ENCODE peak calls at places on chromosomes 13 and 19, in six cellular contexts. One of them, this sample, is unnamed. For H3K4me1, the result is how much of the 10 kb centered on the place peaks cover.

GRCh38 chr13:109198585-109198984 is 569.2 kb downstream of the MYO16 start:
- DNase-seq in neuronal stem cell: no peak
- DNase-seq in IMR-90: peak
- DNase-seq in H1: no peak
- DNase-seq in H9: no peak
- DNase-seq in trophoblast cell: no peak
- DNase-seq in this sample: peak

GRCh38 chr19:10503002-10503789 is at the start of gene KEAP1:
- DNase-seq in neuronal stem cell: peak
- DNase-seq in IMR-90: no peak
- DNase-seq in H1: no peak
- DNase-seq in H9: peak
- DNase-seq in trophoblast cell: peak
- DNase-seq in this sample: peak

GRCh38 chr13:110126391-110126961 is 180.5 kb downstream of the COL4A1 start:
- DNase-seq in neuronal stem cell: peak
- DNase-seq in IMR-90: peak
- DNase-seq in H1: no peak
- DNase-seq in H9: peak
- DNase-seq in trophoblast cell: no peak
- DNase-seq in this sample: peak

GRCh38 chr19:2529473-2529918 is 53.6 kb downstream of the GADD45B start:
- DNase-seq in neuronal stem cell: no peak
- DNase-seq in IMR-90: peak
- DNase-seq in H1: no peak
- DNase-seq in H9: no peak
- DNase-seq in trophoblast cell: peak
- DNase-seq in this sample: peak

GRCh38 chr19:31066385-31066784 is 282.9 kb downstream of the TSHZ3 start:
- DNase-seq in neuronal stem cell: no peak
- DNase-seq in IMR-90: peak
- DNase-seq in H1: no peak
- DNase-seq in H9: no peak
- DNase-seq in trophoblast cell: peak
- DNase-seq in this sample: peak

GRCh38 chr13:113599396-113599795 is 14.8 kb downstream of the TFDP1 start:
- DNase-seq in neuronal stem cell: no peak
- DNase-seq in IMR-90: no peak
- DNase-seq in H1: no peak
- DNase-seq in H9: peak
- DNase-seq in trophoblast cell: no peak
- DNase-seq in this sample: no peak

GRCh38 chr19:27679399-27679798 is 1533.6 kb downstream of the UQCRFS1 start:
- DNase-seq in neuronal stem cell: no peak
- DNase-seq in IMR-90: no peak
- DNase-seq in H1: no peak
- DNase-seq in H9: peak
- DNase-seq in trophoblast cell: no peak
- DNase-seq in this sample: no peak

GRCh38 chr19:20233105-20233504 is 66.1 kb downstream of the ZNF486 start:
- DNase-seq in neuronal stem cell: no peak
- DNase-seq in IMR-90: no peak
- DNase-seq in H1: no peak
- DNase-seq in H9: no peak
- DNase-seq in trophoblast cell: no peak
- DNase-seq in this sample: no peak

GRCh38 chr13:40375522-40376171 is 290.8 kb downstream of the FOXO1 start:
- DNase-seq in neuronal stem cell: no peak
- DNase-seq in IMR-90: no peak
- DNase-seq in H1: no peak
- DNase-seq in H9: no peak
- DNase-seq in trophoblast cell: no peak
- DNase-seq in this sample: no peak

GRCh38 chr19:32863301-32863700 is 6.3 kb downstream of the SLC7A9 start:
- DNase-seq in neuronal stem cell: no peak
- DNase-seq in IMR-90: no peak
- DNase-seq in H1: no peak
- DNase-seq in H9: no peak
- DNase-seq in trophoblast cell: no peak
- DNase-seq in this sample: no peak

GRCh38 chr19:48658483-48658882 is 12.5 kb upstream of the CA11 start:
- DNase-seq in neuronal stem cell: no peak
- DNase-seq in IMR-90: no peak
- DNase-seq in H1: no peak
- DNase-seq in H9: no peak
- DNase-seq in trophoblast cell: no peak
- DNase-seq in this sample: no peak

GRCh38 chr13:111420113-111420876 is 99.9 kb downstream of the TEX29 start:
- DNase-seq in neuronal stem cell: no peak
- DNase-seq in IMR-90: no peak
- DNase-seq in H1: no peak
- DNase-seq in H9: no peak
- DNase-seq in trophoblast cell: no peak
- DNase-seq in this sample: no peak

DNA sequence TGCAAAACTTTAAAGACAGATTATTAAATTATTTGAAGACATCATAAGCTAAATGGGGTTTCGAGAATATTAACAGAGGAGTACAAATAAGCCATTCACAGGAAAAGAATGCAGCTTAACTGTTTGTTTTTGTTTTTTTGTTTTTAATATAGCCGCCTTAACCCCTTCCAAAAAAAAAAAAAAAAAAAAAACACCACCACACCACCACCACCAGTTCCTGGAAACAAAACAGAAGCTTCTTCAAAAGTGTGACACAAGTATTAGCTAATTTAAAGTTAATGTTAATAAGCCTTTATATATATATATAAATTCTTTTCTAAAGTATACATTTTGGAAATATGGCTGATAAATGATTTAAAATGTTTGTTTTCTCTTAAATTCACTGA is 1.3 kb downstream of the RAP2A start:
- DNase-seq in neuronal stem cell: no peak
- DNase-seq in IMR-90: no peak
- DNase-seq in H1: no peak
- DNase-seq in H9: no peak
- DNase-seq in trophoblast cell: no peak
- DNase-seq in this sample: no peak
- H3K4me1 ChIP-seq in neuronal stem cell: under half
- H3K4me1 ChIP-seq in IMR-90: under half
- H3K4me1 ChIP-seq in H1: under half
- H3K4me1 ChIP-seq in H9: under half
- H3K4me1 ChIP-seq in trophoblast cell: under half
- H3K4me1 ChIP-seq in this sample: under half

DNA sequence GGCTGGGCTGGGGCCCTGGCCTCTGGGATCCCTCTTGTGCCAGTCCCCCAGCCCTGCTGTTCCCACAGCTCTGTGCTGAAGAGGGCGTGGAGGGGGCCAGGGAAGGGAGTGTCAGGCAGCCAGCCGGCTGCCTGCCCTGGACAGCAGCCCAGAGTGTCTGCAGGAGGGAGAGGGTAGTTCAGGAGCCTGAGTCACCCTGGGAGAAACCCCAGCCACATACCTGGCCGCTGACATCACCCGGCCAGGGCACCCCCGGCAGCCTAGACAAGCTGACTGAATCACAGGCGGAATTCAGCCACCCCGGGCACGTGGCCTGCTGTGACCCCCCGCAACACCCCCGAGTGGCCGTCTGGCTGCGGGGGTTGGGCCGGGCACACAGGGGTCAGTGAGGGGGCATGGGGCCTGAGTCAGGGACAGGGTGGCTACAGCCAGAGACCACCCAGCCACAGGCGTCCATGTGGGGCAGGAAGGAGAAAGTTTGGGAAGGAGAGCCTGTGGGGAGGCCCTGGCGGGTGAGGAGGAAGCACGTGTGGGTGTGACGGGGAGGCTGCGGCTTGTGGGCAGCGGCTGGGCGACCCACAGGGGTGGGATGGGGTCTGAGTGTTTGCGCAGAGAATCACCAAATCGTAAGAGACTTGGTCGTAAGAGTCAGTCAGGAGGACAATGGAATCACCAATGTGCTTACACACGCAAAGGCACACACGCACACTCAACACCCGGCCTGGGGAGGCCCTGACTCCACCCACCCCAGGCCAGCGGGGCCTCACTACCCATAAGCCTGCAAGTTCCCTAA is 11.9 kb upstream of the FOSB start:
- DNase-seq in neuronal stem cell: no peak
- DNase-seq in IMR-90: peak
- DNase-seq in H1: no peak
- DNase-seq in H9: peak
- DNase-seq in trophoblast cell: peak
- DNase-seq in this sample: peak
- H2AFZ ChIP-seq in neuronal stem cell: peak
- H2AFZ ChIP-seq in IMR-90: peak
- H2AFZ ChIP-seq in H1: peak
- H2AFZ ChIP-seq in H9: no peak
- H2AFZ ChIP-seq in trophoblast cell: peak
- H2AFZ ChIP-seq in this sample: no peak

GRCh38 chr13:71906438-71906837 is 39.4 kb upstream of the DACH1 start:
- DNase-seq in neuronal stem cell: no peak
- DNase-seq in IMR-90: no peak
- DNase-seq in H1: no peak
- DNase-seq in H9: no peak
- DNase-seq in trophoblast cell: no peak
- DNase-seq in this sample: no peak

GRCh38 chr13:71902676-71903075 is 35.7 kb upstream of the DACH1 start:
- DNase-seq in neuronal stem cell: no peak
- DNase-seq in IMR-90: no peak
- DNase-seq in H1: no peak
- DNase-seq in H9: no peak
- DNase-seq in trophoblast cell: no peak
- DNase-seq in this sample: no peak
- H4K91ac ChIP-seq in neuronal stem cell: no peak
- H4K91ac ChIP-seq in IMR-90: no peak
- H4K91ac ChIP-seq in H1: no peak
- H4K91ac ChIP-seq in H9: no peak
- H4K91ac ChIP-seq in trophoblast cell: no peak
- H4K91ac ChIP-seq in this sample: no peak

DNA sequence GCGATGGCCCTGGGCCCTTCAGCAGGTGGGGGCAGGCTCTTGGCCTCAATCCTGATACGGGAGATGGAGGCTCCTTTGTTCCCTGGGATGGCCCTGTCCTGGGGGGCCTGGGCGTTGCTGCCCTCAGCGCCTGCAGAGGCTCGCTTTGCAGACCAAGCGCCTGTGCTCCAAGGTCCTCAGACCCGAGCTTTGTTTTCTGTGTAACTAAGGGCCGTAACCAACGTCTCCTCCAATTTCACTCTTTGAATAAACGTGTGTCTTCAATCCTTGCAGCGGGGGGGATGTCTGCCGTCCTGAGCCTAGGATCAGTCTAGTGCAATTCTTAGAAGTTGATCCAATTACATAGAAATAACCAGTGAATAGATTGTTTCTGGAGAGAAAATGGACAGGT is 5.2 kb downstream of the PTBP1 start:
- DNase-seq in neuronal stem cell: no peak
- DNase-seq in IMR-90: no peak
- DNase-seq in H1: no peak
- DNase-seq in H9: peak
- DNase-seq in trophoblast cell: no peak
- DNase-seq in this sample: no peak
- H3K4me1 ChIP-seq in neuronal stem cell: under half
- H3K4me1 ChIP-seq in IMR-90: under half
- H3K4me1 ChIP-seq in H1: under half
- H3K4me1 ChIP-seq in H9: under half
- H3K4me1 ChIP-seq in trophoblast cell: under half
- H3K4me1 ChIP-seq in this sample: under half

This sample was measured in mesenchymal stem cell.